ENCODE peak calls at places on chromosomes 4 and X, in ten cellular contexts. W is fibroblast of lung, G is body of pancreas, B is uterus, L is brain microvascular endothelial cell, V is fibroblast of villous mesenchyme, J is prostate gland, F is A549, R is AG04450, P is fibroblast of mammary gland. U is an unnamed sample.
A peak's percentile ranks its signal among the peaks of the same experiment; 100 is the strongest.

GRCh38 chrX:100975212-100975611 is 5.7 kb downstream of the ARL13A start:
- DNase-seq in W (peak; percentile 25), G (no peak), B (no peak), L (no peak), V (peak; percentile 10), J (no peak), F (no peak), R (no peak), P (peak; percentile 44), U (no peak)

GRCh38 chr4:72631296-72631695 is 62.3 kb upstream of the ADAMTS3 start:
- DNase-seq in W (peak; percentile 96), G (peak; percentile 9), B (peak; percentile 53), L (peak; percentile 89), V (peak; percentile 34), J (no peak), F (no peak), R (peak; percentile 3), P (peak; percentile 91), U (no peak)

GRCh38 chr4:183140911-183141320 is 41.9 kb downstream of the WWC2 start:
- DNase-seq in W (peak; percentile 99), G (no peak), B (no peak), L (peak; percentile 77), V (peak; percentile 38), J (no peak), F (no peak), R (no peak), P (peak; percentile 82), U (no peak)

GRCh38 chr4:78542373-78542772 is 9.2 kb upstream of the ANXA3 start:
- DNase-seq in W (peak; percentile 53), G (no peak), B (no peak), L (peak; percentile 35), V (peak; percentile 51), J (no peak), F (no peak), R (no peak), P (peak; percentile 80), U (no peak)

GRCh38 chr4:1057403-1057745 is 45.9 kb downstream of the FGFRL1 start:
- DNase-seq in W (no peak), G (peak; percentile 2), B (no peak), L (no peak), V (no peak), J (no peak), F (no peak), R (no peak), P (no peak), U (no peak)

GRCh38 chr4:147755567-147756295 is 23.8 kb downstream of the ARHGAP10 start:
- DNase-seq in W (peak; percentile 89), G (no peak), B (no peak), L (no peak), V (peak; percentile 55), J (no peak), F (no peak), R (peak; percentile 38), P (peak; percentile 83), U (no peak)

GRCh38 chrX:39907964-39908616 is 189.7 kb downstream of the BCOR start:
- DNase-seq in W (peak; percentile 95), G (peak; percentile 68), B (peak; percentile 63), L (peak; percentile 90), V (peak; percentile 92), J (peak; percentile 52), F (peak; percentile 87), R (peak; percentile 84), P (peak; percentile 94), U (peak; percentile 47)

GRCh38 chrX:12349201-12349600 is 210.9 kb downstream of the FRMPD4 start:
- DNase-seq in W (no peak), G (no peak), B (no peak), L (no peak), V (no peak), J (no peak), F (no peak), R (no peak), P (no peak), U (no peak)

GRCh38 chr4:6892190-6892908 is 17.3 kb upstream of the TBC1D14 start:
- DNase-seq in W (peak; percentile 73), G (peak; percentile 30), B (peak; percentile 34), L (peak; percentile 56), V (peak; percentile 69), J (peak; percentile 36), F (peak; percentile 58), R (no peak), P (peak; percentile 72), U (peak; percentile 37)

GRCh38 chrX:130245441-130245840 is 23.3 kb downstream of the ZNF280C start:
- DNase-seq in W (peak; percentile 85), G (no peak), B (no peak), L (no peak), V (peak; percentile 39), J (no peak), F (no peak), R (no peak), P (peak; percentile 57), U (no peak)

GRCh38 chrX:139816204-139816603 is 108.2 kb upstream of the MCF2 start:
- DNase-seq in W (no peak), G (no peak), B (no peak), L (no peak), V (no peak), J (no peak), F (no peak), R (no peak), P (no peak), U (no peak)
- TF ChIP-seq CTCF in W (no peak), G (no peak), B (no peak), L (no peak), V (no peak), J (no peak), F (no peak), R (no peak), P (no peak), U (no peak)

GRCh38 chr4:79881407-79881806 is 191.6 kb downstream of the ANTXR2 start:
- DNase-seq in W (no peak), G (no peak), B (no peak), L (no peak), V (no peak), J (no peak), F (no peak), R (no peak), P (no peak), U (no peak)
- TF ChIP-seq CTCF in W (no peak), G (no peak), B (no peak), L (no peak), V (no peak), J (no peak), F (no peak), R (no peak), P (no peak), U (no peak)

DNA sequence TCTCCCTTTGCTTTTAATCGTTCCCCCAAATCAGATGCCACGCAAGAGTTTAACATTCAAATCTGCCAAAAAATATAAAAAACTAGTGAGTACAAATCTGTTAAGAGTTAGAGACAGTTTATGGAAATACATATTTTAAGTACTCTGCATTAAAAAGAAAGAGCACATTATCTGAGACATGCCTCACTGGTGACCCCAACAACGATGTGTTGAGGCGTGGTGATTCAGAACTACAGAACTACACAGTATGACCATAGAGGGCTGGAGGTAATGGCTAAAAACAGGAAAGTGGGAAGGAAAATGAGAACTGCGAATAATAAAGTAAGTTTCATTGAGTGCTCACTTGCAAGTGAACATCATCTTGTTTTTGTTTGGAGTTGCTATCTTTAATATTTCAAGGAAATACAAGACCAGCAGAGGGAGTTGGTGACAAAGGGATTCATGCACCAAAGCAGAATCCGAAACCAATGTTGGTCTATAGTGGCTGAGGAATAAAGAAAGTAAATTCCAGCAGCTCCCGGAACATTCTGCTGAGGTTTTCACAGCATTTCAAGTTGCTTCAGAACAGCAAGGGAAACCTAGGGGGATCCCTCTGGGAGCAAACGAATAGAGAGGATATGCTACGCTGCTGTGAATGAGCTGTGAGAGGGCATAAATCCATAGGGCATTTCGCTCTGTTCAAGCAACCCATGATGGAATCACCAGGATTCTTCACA is 92.2 kb downstream of the DCHS2 start:
- DNase-seq in W (no peak), G (no peak), B (peak; percentile 50), L (peak; percentile 5), V (peak; percentile 71), J (no peak), F (peak; percentile 27), R (no peak), P (peak; percentile 67), U (no peak)
- TF ChIP-seq CTCF in W (peak; percentile 36), G (peak; percentile 16), B (peak; percentile 66), L (peak; percentile 23), V (peak; percentile 59), J (peak; percentile 60), F (peak; percentile 61), R (peak; percentile 24), P (peak; percentile 61), U (no peak)

DNA sequence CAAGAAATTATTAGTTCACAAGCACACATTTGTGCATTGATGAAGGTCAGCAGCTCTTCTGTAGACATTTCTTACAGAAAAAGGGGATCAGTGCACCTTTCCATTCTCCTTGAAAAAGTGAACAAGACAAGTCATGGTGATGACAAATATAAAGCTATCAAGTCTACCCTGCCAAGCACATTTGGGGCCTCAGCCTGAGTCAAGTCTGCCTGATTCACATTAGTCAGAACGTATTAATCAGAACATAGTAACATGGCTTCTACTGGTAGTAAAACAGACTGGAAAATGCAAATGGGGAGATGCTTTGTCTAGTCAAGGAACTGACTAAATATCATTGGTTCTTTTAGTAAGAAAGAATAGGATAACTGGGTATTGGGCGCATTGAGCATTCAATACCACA is 2305.1 kb downstream of the PCDH7 start:
- DNase-seq in W (no peak), G (no peak), B (no peak), L (no peak), V (no peak), J (no peak), F (no peak), R (no peak), P (peak; percentile 47), U (no peak)
- TF ChIP-seq CTCF in W (no peak), G (no peak), B (no peak), L (no peak), V (no peak), J (no peak), F (no peak), R (no peak), P (no peak), U (no peak)

GRCh38 chr4:40180356-40180755 is 16.5 kb upstream of the RHOH start:
- DNase-seq in W (peak; percentile 91), G (no peak), B (no peak), L (peak; percentile 31), V (peak; percentile 93), J (no peak), F (no peak), R (peak; percentile 47), P (peak; percentile 97), U (no peak)

GRCh38 chr4:40179360-40179759 is 17.5 kb upstream of the RHOH start:
- DNase-seq in W (no peak), G (no peak), B (no peak), L (no peak), V (no peak), J (no peak), F (no peak), R (no peak), P (no peak), U (no peak)

GRCh38 chr4:40183615-40184411 is 13.0 kb upstream of the RHOH start:
- DNase-seq in W (peak; percentile 27), G (no peak), B (no peak), L (no peak), V (peak; percentile 11), J (no peak), F (no peak), R (no peak), P (peak; percentile 95), U (peak; percentile 49)

GRCh38 chr4:40182979-40183378 is 13.9 kb upstream of the RHOH start:
- DNase-seq in W (no peak), G (no peak), B (no peak), L (no peak), V (no peak), J (no peak), F (no peak), R (no peak), P (no peak), U (no peak)

GRCh38 chr4:40182041-40182440 is 14.8 kb upstream of the RHOH start:
- DNase-seq in W (no peak), G (no peak), B (no peak), L (no peak), V (no peak), J (no peak), F (no peak), R (no peak), P (no peak), U (no peak)
- TF ChIP-seq CTCF in W (no peak), G (no peak), B (no peak), L (no peak), V (no peak), J (no peak), F (no peak), R (no peak), P (no peak), U (no peak)

U was measured in GM13977.